ENCODE peak calls at places on chromosomes 16 and 17, in five cellular contexts. F is uterus; B is effector memory CD4-positive, alpha-beta T cell; J is tibial nerve; Y is mammary epithelial cell. R is an unnamed sample. For H3K4me1, the result is how much of the 10 kb centered on the place peaks cover.

GRCh38 chr17:65027305-65027704 is 29.2 kb downstream of the GNA13 start:
- DNase-seq in F (no peak), B (peak), J (no peak), Y (peak), R (no peak)

GRCh38 chr16:7716924-7717323 is 384.3 kb downstream of the RBFOX1 start:
- DNase-seq in F (no peak), B (no peak), J (no peak), Y (no peak), R (no peak)

GRCh38 chr16:50626868-50627267 is 54.2 kb downstream of the SNX20 start:
- DNase-seq in F (no peak), B (no peak), J (no peak), Y (no peak), R (no peak)

GRCh38 chr16:68309798-68310197 is 948 bp downstream of the SLC7A6OS start:
- DNase-seq in F (no peak), B (no peak), J (no peak), Y (no peak), R (no peak)

GRCh38 chr16:69827527-69827926 is 65.4 kb downstream of the WWP2 start:
- DNase-seq in F (no peak), B (no peak), J (no peak), Y (peak), R (no peak)

GRCh38 chr17:2111691-2112090 is 56.8 kb downstream of the HIC1 start:
- DNase-seq in F (no peak), B (no peak), J (no peak), Y (no peak), R (no peak)

GRCh38 chr17:43713494-43714162 is 45.0 kb downstream of the SOST start:
- DNase-seq in F (no peak), B (no peak), J (no peak), Y (peak), R (peak)

GRCh38 chr17:10875411-10875810 is 37.5 kb upstream of the PIRT start:
- DNase-seq in F (no peak), B (no peak), J (no peak), Y (no peak), R (no peak)

GRCh38 chr17:18040287-18040858 is 1.2 kb downstream of the GID4 start:
- DNase-seq in F (no peak), B (no peak), J (no peak), Y (no peak), R (no peak)

GRCh38 chr17:21096874-21097273 is 29.9 kb upstream of the DHRS7B start:
- DNase-seq in F (no peak), B (no peak), J (no peak), Y (no peak), R (no peak)

GRCh38 chr17:35747540-35748017 is 5.5 kb downstream of the GAS2L2 start:
- DNase-seq in F (peak), B (peak), J (peak), Y (peak), R (peak)

GRCh38 chr16:19389246-19389645 is 28.4 kb upstream of the TMC5 start:
- DNase-seq in F (no peak), B (no peak), J (peak), Y (peak), R (peak)

GRCh38 chr17:65403129-65403528 is 158.3 kb downstream of the AXIN2 start:
- DNase-seq in F (no peak), B (no peak), J (no peak), Y (no peak), R (no peak)

GRCh38 chr17:12789976-12790805 is 893 bp downstream of the ARHGAP44 start:
- DNase-seq in F (peak), B (no peak), J (no peak), Y (no peak), R (peak)

GRCh38 chr17:14061666-14062560 is 7.4 kb upstream of the COX10 start:
- DNase-seq in F (no peak), B (no peak), J (no peak), Y (peak), R (no peak)

GRCh38 chr17:2042355-2042929 is 620 bp downstream of the OVCA2 start:
- DNase-seq in F (no peak), B (no peak), J (no peak), Y (no peak), R (no peak)

GRCh38 chr16:56047307-56048234 is 143.7 kb upstream of the GNAO1 start:
- DNase-seq in F (no peak), B (no peak), J (no peak), Y (no peak), R (peak)

GRCh38 chr16:67666032-67666537 is 465 bp downstream of the ENKD1 start:
- DNase-seq in F (no peak), B (no peak), J (no peak), Y (no peak), R (peak)

GRCh38 chr16:12802661-12803060 is 1.0 kb downstream of the CPPED1 start:
- DNase-seq in F (no peak), B (no peak), J (no peak), Y (no peak), R (no peak)

GRCh38 chr17:4788807-4789700 is at the start of gene GLTPD2:
- DNase-seq in F (no peak), B (no peak), J (no peak), Y (no peak), R (no peak)

GRCh38 chr17:38364741-38365140 is 13.1 kb downstream of the SOCS7 start:
- DNase-seq in F (no peak), B (no peak), J (no peak), Y (no peak), R (no peak)

GRCh38 chr16:87017388-87018012 is 299.7 kb downstream of the C16orf95 start:
- DNase-seq in F (no peak), B (no peak), J (no peak), Y (peak), R (no peak)

GRCh38 chr16:81499576-81500380 is 55.2 kb downstream of the CMIP start:
- DNase-seq in F (no peak), B (no peak), J (no peak), Y (peak), R (no peak)

GRCh38 chr16:79752421-79752820 is 151.9 kb upstream of the MAF start:
- DNase-seq in F (no peak), B (no peak), J (no peak), Y (peak), R (no peak)

GRCh38 chr16:85416267-85417109 is 196.6 kb upstream of the GSE1 start:
- DNase-seq in F (peak), B (peak), J (no peak), Y (peak), R (peak)

GRCh38 chr17:29613371-29613837 is 9.3 kb downstream of the CORO6 start:
- DNase-seq in F (peak), B (peak), J (peak), Y (no peak), R (peak)

GRCh38 chr17:57259817-57260216 is 3.5 kb downstream of the MSI2 start:
- DNase-seq in F (no peak), B (no peak), J (no peak), Y (no peak), R (no peak)

GRCh38 chr16:86165479-86165878 is 266.5 kb downstream of the IRF8 start:
- DNase-seq in F (no peak), B (no peak), J (no peak), Y (no peak), R (no peak)

GRCh38 chr17:65794572-65794971 is 233.1 kb upstream of the AXIN2 start:
- DNase-seq in F (no peak), B (no peak), J (no peak), Y (peak), R (no peak)

GRCh38 chr16:2586241-2586640 is 48.4 kb downstream of the PDPK1 start:
- DNase-seq in F (no peak), B (no peak), J (no peak), Y (no peak), R (peak)
- H3K27ac ChIP-seq in F (no peak), B (no peak), J (no peak), Y (no peak), R (no peak)

GRCh38 chr17:67238976-67239375 is 6.0 kb downstream of the HELZ start:
- DNase-seq in F (no peak), B (no peak), J (no peak), Y (no peak), R (no peak)
- H3K4me1 ChIP-seq in F (under half), B (under half), J (under half), Y (under half), R (half or more)

GRCh38 chr17:46046957-46047356 is 47.9 kb downstream of the STH start:
- DNase-seq in F (no peak), B (no peak), J (no peak), Y (no peak), R (no peak)

GRCh38 chr17:46047398-46047797 is 48.3 kb downstream of the STH start:
- DNase-seq in F (no peak), B (no peak), J (no peak), Y (no peak), R (no peak)

GRCh38 chr17:46044286-46044928 is 45.4 kb downstream of the STH start:
- DNase-seq in F (peak), B (no peak), J (peak), Y (peak), R (no peak)

GRCh38 chr17:46044989-46045388 is 45.9 kb downstream of the STH start:
- DNase-seq in F (no peak), B (no peak), J (no peak), Y (no peak), R (no peak)

DNA sequence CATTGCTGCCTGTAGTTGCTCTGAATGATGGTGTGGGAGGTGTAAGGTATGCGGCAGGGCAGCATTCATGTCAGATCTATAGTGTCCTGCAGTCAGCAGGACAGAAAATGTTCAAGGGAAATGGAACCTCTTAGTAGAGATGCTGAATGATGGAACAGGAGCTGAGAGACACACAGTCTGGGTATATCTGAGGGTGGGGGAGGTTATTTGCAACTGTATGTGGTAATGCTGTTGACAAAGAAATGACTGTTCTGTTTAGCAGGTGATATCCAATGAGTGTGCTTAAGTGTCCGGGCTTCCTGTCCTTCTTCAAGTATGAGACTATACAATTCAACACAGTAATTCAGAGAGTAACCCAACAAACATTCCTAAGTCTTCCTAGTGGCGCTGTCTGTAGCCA is 46.6 kb downstream of the STH start:
- DNase-seq in F (no peak), B (no peak), J (no peak), Y (peak), R (no peak)
- H3K27ac ChIP-seq in F (no peak), B (no peak), J (peak), Y (no peak), R (peak)

DNA sequence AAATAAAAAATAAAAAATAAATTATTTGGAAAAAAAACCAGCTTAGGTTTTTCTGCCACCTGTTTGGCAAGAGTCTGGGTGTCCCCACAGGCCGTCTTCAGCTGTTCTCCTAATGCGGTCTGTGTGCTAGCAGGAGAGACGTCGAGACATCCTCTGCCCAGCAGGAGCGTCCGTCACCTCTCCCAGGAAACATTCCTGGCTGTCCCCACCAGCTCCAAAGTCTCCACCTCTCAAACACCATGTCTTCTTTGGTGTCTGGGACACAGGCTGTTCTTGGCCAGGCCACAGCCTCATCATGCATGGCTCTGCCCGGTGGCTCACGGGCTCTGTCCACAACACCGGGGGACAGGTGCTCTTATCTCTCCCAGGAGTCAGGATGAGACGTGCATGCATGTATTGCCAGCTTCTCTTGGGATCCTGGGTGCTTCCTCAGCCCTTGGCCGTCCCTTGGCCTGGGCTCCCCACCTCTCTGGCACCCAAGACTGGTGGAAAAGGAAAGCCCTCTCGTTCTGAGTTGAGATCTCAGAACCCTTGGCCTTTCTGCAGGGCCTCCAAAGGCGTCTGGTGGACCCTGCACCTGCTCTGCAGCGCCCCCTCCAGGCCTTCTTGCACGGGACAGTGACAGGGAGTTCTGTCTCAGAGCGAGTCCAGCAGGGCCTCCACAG is 84.9 kb upstream of the CBX4 start:
- DNase-seq in F (no peak), B (no peak), J (no peak), Y (no peak), R (no peak)
- H3K4me1 ChIP-seq in F (under half), B (under half), J (under half), Y (under half), R (under half)

GRCh38 chr17:830950-831349 is 48.8 kb downstream of the MRM3 start:
- DNase-seq in F (no peak), B (no peak), J (no peak), Y (no peak), R (no peak)
- H3K27ac ChIP-seq in F (no peak), B (no peak), J (no peak), Y (no peak), R (no peak)

R was measured in left ventricle myocardium inferior.